ENCODE peak calls at places on chromosomes 1 and 21, in six cellular contexts. N is cardiac septum, H is GM23338, D is NCI-H748 treated with DMSO at 0.1 percent for 48 hours, V is psoas muscle, G is AG09319. K is an unnamed sample.
A peak's percentile ranks its signal among the peaks of the same experiment; 100 is the strongest.

GRCh38 chr1:37574834-37575479 is 18.2 kb downstream of the DNALI1 start:
- DNase-seq in N (no peak), H (no peak), D (no peak), V (no peak), G (peak; percentile 60), K (no peak)

GRCh38 chr1:223076382-223076781 is 66.7 kb downstream of the TLR5 start:
- DNase-seq in N (no peak), H (no peak), D (no peak), V (no peak), G (no peak), K (no peak)

GRCh38 chr1:234745844-234746797 is 136.1 kb upstream of the IRF2BP2 start:
- DNase-seq in N (no peak), H (no peak), D (peak; percentile 49), V (no peak), G (no peak), K (peak; percentile 86)

GRCh38 chr1:45542591-45542990 is 8.0 kb upstream of the AKR1A1 start:
- DNase-seq in N (no peak), H (no peak), D (no peak), V (no peak), G (no peak), K (no peak)

GRCh38 chr1:3014443-3015268 is 6.6 kb upstream of the ACTRT2 start:
- DNase-seq in N (peak; percentile 54), H (no peak), D (no peak), V (no peak), G (no peak), K (no peak)

GRCh38 chr1:118945460-118945859 is 42.7 kb downstream of the TBX15 start:
- DNase-seq in N (no peak), H (no peak), D (no peak), V (no peak), G (no peak), K (no peak)

GRCh38 chr1:29655945-29656866 is 419.9 kb downstream of the PTPRU start:
- DNase-seq in N (no peak), H (peak; percentile 72), D (no peak), V (no peak), G (no peak), K (no peak)

GRCh38 chr1:32219022-32219421 is 3.1 kb downstream of the TMEM234 start:
- DNase-seq in N (no peak), H (no peak), D (no peak), V (no peak), G (no peak), K (no peak)

GRCh38 chr1:48760889-48761288 is 15.8 kb downstream of the BEND5 start:
- DNase-seq in N (no peak), H (no peak), D (no peak), V (no peak), G (no peak), K (no peak)

GRCh38 chr1:19468397-19468956 is 16.9 kb downstream of the CAPZB start:
- DNase-seq in N (no peak), H (no peak), D (no peak), V (no peak), G (no peak), K (no peak)

GRCh38 chr1:167904641-167905040 is 9.3 kb downstream of the ADCY10 start:
- DNase-seq in N (no peak), H (no peak), D (no peak), V (no peak), G (peak; percentile 11), K (no peak)

GRCh38 chr1:194873328-194873923 is 1687.0 kb upstream of the B3GALT2 start:
- DNase-seq in N (no peak), H (no peak), D (no peak), V (no peak), G (no peak), K (no peak)

GRCh38 chr1:67162954-67163353 is 3.3 kb upstream of the IL23R start:
- DNase-seq in N (no peak), H (no peak), D (no peak), V (no peak), G (no peak), K (peak; percentile 43)

GRCh38 chr1:68183895-68184294 is 48.4 kb downstream of the WLS start:
- DNase-seq in N (no peak), H (no peak), D (no peak), V (no peak), G (no peak), K (no peak)

GRCh38 chr1:216186131-216186530 is 237.1 kb downstream of the USH2A start:
- DNase-seq in N (no peak), H (no peak), D (no peak), V (no peak), G (no peak), K (no peak)

GRCh38 chr1:52925571-52926005 is 1.5 kb upstream of the SCP2 start:
- DNase-seq in N (no peak), H (no peak), D (no peak), V (no peak), G (no peak), K (no peak)

GRCh38 chr1:70706381-70707173 is 295.5 kb downstream of the CTH start:
- DNase-seq in N (peak; percentile 72), H (peak; percentile 79), D (no peak), V (no peak), G (no peak), K (no peak)

GRCh38 chr21:10627316-10627863 is 106.0 kb downstream of the TPTE start:
- DNase-seq in N (no peak), H (no peak), D (no peak), V (no peak), G (no peak), K (no peak)

GRCh38 chr1:160777486-160778089 is 18.4 kb upstream of the LY9 start:
- DNase-seq in N (no peak), H (peak; percentile 84), D (no peak), V (no peak), G (no peak), K (no peak)

GRCh38 chr1:206560021-206560716 is 52.1 kb downstream of the EIF2D start:
- DNase-seq in N (no peak), H (no peak), D (no peak), V (no peak), G (no peak), K (no peak)

GRCh38 chr1:36576118-36576517 is 93.4 kb upstream of the CSF3R start:
- DNase-seq in N (no peak), H (peak; percentile 91), D (peak; percentile 1), V (peak; percentile 32), G (no peak), K (no peak)

GRCh38 chr1:28577052-28577678 is 14.9 kb upstream of the RAB42 start:
- DNase-seq in N (no peak), H (peak; percentile 17), D (no peak), V (no peak), G (no peak), K (no peak)

GRCh38 chr1:32618673-32619221 is 31.6 kb downstream of the ZBTB8OS start:
- DNase-seq in N (no peak), H (peak; percentile 49), D (no peak), V (no peak), G (no peak), K (no peak)

GRCh38 chr1:185438936-185439335 is 121.9 kb upstream of the IVNS1ABP start:
- DNase-seq in N (no peak), H (no peak), D (no peak), V (no peak), G (no peak), K (no peak)

GRCh38 chr1:8841395-8841794 is 24.0 kb upstream of the RERE start:
- DNase-seq in N (no peak), H (no peak), D (no peak), V (no peak), G (no peak), K (no peak)

GRCh38 chr1:233735847-233736246 is 121.9 kb downstream of the KCNK1 start:
- DNase-seq in N (no peak), H (no peak), D (no peak), V (no peak), G (no peak), K (no peak)

GRCh38 chr1:9293512-9294439 is 1.1 kb downstream of the SPSB1 start:
- DNase-seq in N (no peak), H (peak; percentile 49), D (no peak), V (no peak), G (no peak), K (no peak)

GRCh38 chr1:165645654-165646366 is 14.8 kb downstream of the MGST3 start:
- DNase-seq in N (no peak), H (no peak), D (no peak), V (no peak), G (no peak), K (no peak)

GRCh38 chr1:47659141-47659540 is 221.3 kb downstream of the FOXD2 start:
- DNase-seq in N (no peak), H (no peak), D (peak; percentile 79), V (no peak), G (no peak), K (no peak)

K was measured in SHP77 treated with DMSO at 0.1 percent for 48 hours.